ENCODE peak calls at places on chromosomes 11 and 22, in five cellular contexts. L is GM12878, W is H1, K is K562, B is HepG2. D is an unnamed sample.

GRCh38 chr11:5596611-5597201 is at the start of gene TRIM6:
- DNase-seq in L (no peak), W (peak; percentile 65), K (peak; percentile 81), B (no peak), D (no peak)

GRCh38 chr11:78290293-78291176 is 101.8 kb downstream of the USP35 start:
- DNase-seq in L (no peak), W (no peak), K (peak; percentile 60), B (peak; percentile 97), D (no peak)

GRCh38 chr11:70586261-70587094 is 188.1 kb downstream of the CTTN start:
- DNase-seq in L (no peak), W (no peak), K (no peak), B (no peak), D (no peak)

GRCh38 chr11:128021304-128022006 is 565.9 kb downstream of the ETS1 start:
- DNase-seq in L (no peak), W (no peak), K (no peak), B (no peak), D (peak; percentile 52)

GRCh38 chr11:96091476-96091875 is 167.6 kb upstream of the MTMR2 start:
- DNase-seq in L (no peak), W (no peak), K (no peak), B (peak; percentile 18), D (no peak)

GRCh38 chr11:19200410-19201201 is 1.2 kb downstream of the CSRP3 start:
- DNase-seq in L (no peak), W (no peak), K (no peak), B (no peak), D (no peak)

GRCh38 chr11:102414559-102414958 is 38.0 kb downstream of the TMEM123 start:
- DNase-seq in L (no peak), W (no peak), K (no peak), B (no peak), D (no peak)

GRCh38 chr22:23431337-23432072 is 148.6 kb downstream of the IGLL1 start:
- DNase-seq in L (no peak), W (no peak), K (peak; percentile 53), B (peak; percentile 11), D (no peak)

GRCh38 chr11:34052608-34053160 is 1.2 kb downstream of the CAPRIN1 start:
- DNase-seq in L (no peak), W (peak; percentile 47), K (peak; percentile 26), B (no peak), D (peak; percentile 44)

GRCh38 chr11:93773045-93773477 is 11.0 kb upstream of the MED17 start:
- DNase-seq in L (no peak), W (peak; percentile 65), K (no peak), B (peak; percentile 69), D (no peak)

GRCh38 chr11:80587906-80588305 is 1147.1 kb upstream of the TENM4 start:
- DNase-seq in L (no peak), W (no peak), K (no peak), B (no peak), D (no peak)

GRCh38 chr11:13215157-13215556 is 62.4 kb upstream of the BMAL1 start:
- DNase-seq in L (no peak), W (no peak), K (no peak), B (no peak), D (no peak)

GRCh38 chr11:17691550-17691949 is 27.8 kb upstream of the MYOD1 start:
- DNase-seq in L (no peak), W (no peak), K (no peak), B (no peak), D (no peak)

GRCh38 chr11:118051611-118052461 is 25.0 kb upstream of the TMPRSS4 start:
- DNase-seq in L (peak; percentile 23), W (no peak), K (no peak), B (no peak), D (no peak)

GRCh38 chr11:36239636-36240035 is 49.6 kb downstream of the COMMD9 start:
- DNase-seq in L (no peak), W (no peak), K (no peak), B (no peak), D (no peak)

GRCh38 chr11:3000032-3000961 is 8.2 kb upstream of the NAP1L4 start:
- DNase-seq in L (no peak), W (no peak), K (no peak), B (no peak), D (peak; percentile 88)

GRCh38 chr11:59158206-59159068 is 13.5 kb upstream of the DTX4 start:
- DNase-seq in L (no peak), W (peak; percentile 67), K (peak; percentile 74), B (peak; percentile 56), D (peak; percentile 66)

GRCh38 chr11:12725047-12725862 is 51.0 kb downstream of the TEAD1 start:
- DNase-seq in L (no peak), W (peak; percentile 13), K (no peak), B (no peak), D (no peak)

GRCh38 chr11:11403763-11404725 is 51.0 kb upstream of the CSNK2A3 start:
- DNase-seq in L (no peak), W (no peak), K (no peak), B (no peak), D (no peak)

GRCh38 chr11:17148536-17148935 is 59.2 kb downstream of the PIK3C2A start:
- DNase-seq in L (no peak), W (no peak), K (no peak), B (no peak), D (no peak)

GRCh38 chr11:74714904-74715303 is 16.3 kb downstream of the CHRDL2 start:
- DNase-seq in L (no peak), W (no peak), K (no peak), B (no peak), D (no peak)

GRCh38 chr22:18032455-18033101 is 8.2 kb upstream of the MICAL3 start:
- DNase-seq in L (no peak), W (no peak), K (no peak), B (no peak), D (no peak)

GRCh38 chr22:37638351-37639069 is 959 bp upstream of the SH3BP1 start:
- DNase-seq in L (no peak), W (no peak), K (no peak), B (peak; percentile 60), D (no peak)

GRCh38 chr11:64384981-64385952 is 26.3 kb downstream of the RPS6KA4 start:
- DNase-seq in L (no peak), W (no peak), K (no peak), B (no peak), D (no peak)

GRCh38 chr11:108115495-108116140 is 5.7 kb upstream of the ACAT1 start:
- DNase-seq in L (no peak), W (peak; percentile 45), K (no peak), B (no peak), D (no peak)

GRCh38 chr11:70067591-70068341 is 10.4 kb upstream of the ANO1 start:
- DNase-seq in L (no peak), W (peak; percentile 50), K (no peak), B (no peak), D (peak; percentile 30)

GRCh38 chr22:28951969-28952521 is 68.7 kb downstream of the ZNRF3 start:
- DNase-seq in L (no peak), W (no peak), K (no peak), B (peak; percentile 65), D (no peak)

GRCh38 chr11:85086511-85087284 is 540.4 kb downstream of the DLG2 start:
- DNase-seq in L (no peak), W (no peak), K (no peak), B (no peak), D (no peak)

GRCh38 chr11:132977241-132977640 is 555.1 kb downstream of the OPCML start:
- DNase-seq in L (no peak), W (no peak), K (no peak), B (no peak), D (no peak)

GRCh38 chr11:115164774-115165173 is 339.4 kb downstream of the CADM1 start:
- DNase-seq in L (no peak), W (no peak), K (no peak), B (no peak), D (no peak)

GRCh38 chr11:14789879-14790484 is 102.0 kb downstream of the CYP2R1 start:
- DNase-seq in L (no peak), W (no peak), K (no peak), B (no peak), D (no peak)

GRCh38 chr22:19816372-19817119 is 38.1 kb downstream of the GNB1L start:
- DNase-seq in L (no peak), W (peak; percentile 37), K (no peak), B (no peak), D (no peak)

GRCh38 chr11:7690648-7691047 is 15.6 kb downstream of the OVCH2 start:
- DNase-seq in L (no peak), W (no peak), K (no peak), B (no peak), D (no peak)
- TF ChIP-seq CTCF in L (no peak), W (no peak), K (no peak), B (no peak), D (peak; percentile 18)

DNA sequence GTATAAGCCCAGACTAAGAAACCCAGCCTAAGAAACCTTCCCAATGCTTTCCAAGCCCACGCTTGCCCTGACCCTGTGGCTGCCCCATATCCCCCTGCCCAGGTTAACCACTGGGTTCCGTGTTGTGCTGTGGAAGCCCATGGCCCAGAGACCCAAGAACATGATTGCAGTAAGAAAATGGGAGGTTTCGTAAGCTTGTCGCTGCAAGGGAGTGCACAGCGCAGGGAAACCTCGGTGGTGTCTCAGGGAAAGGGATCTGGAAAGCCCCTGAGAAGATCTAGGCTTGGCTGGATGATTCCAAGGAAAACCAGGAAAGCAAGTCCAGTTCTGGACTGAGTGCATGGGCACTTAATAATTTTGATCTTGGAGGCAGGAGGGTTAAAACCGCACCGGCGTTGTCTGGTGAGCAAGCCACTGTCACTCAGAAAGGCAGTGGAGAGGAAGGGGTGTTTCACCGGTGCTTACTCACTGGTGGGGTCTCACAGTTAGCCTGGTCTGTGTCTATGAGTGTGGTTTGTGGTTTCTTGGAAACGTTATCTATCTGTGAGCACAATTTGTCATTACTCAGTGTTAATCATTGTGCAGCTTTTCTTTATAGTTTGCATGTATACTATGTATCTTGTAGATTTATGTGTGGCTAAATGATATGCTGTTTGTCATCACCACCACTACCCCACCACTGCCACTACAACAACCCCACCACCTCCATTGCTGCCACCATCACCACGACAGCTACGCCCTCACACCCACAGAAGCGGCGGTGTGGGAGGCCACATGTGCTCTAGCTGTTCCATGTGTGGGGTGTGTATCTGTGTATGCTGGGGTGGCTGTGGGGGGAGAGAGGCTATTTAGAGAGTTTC is 53.3 kb upstream of the PRDM11 start:
- DNase-seq in L (no peak), W (no peak), K (no peak), B (no peak), D (no peak)
- H3K4me1 ChIP-seq in L (no peaks in the 10 kb centered on the region), W (peaks cover 12% of the 10 kb centered on the region), K (no peaks in the 10 kb centered on the region), B (no peaks in the 10 kb centered on the region), D (peaks cover 5% of the 10 kb centered on the region)

GRCh38 chr11:35141034-35141433 is 2.1 kb downstream of the CD44 start:
- DNase-seq in L (no peak), W (no peak), K (no peak), B (no peak), D (no peak)
- TF ChIP-seq GABPA in L (no peak), W (no peak), K (no peak), B (no peak), D (no peak)

DNA sequence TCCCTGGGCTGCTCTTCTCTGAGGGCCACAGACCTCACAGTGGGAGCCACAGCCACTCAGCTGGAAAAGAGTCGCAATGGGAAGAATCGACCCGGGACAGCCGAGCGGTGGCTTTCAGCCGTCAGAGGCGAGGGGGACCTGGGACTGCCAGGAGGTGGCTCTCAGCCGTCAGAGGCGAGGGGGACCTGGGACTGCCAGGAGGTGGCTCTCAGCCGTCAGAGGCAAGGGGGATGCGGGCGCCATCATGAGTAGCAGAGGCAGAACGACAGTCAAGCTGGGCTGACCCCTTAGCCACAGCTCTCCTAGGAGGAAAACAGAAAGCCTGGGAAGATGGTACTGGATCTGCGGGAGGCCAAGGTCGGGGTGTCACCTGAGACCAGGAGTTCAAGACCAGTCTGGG is 14.9 kb upstream of the MUC2 start:
- DNase-seq in L (no peak), W (no peak), K (no peak), B (no peak), D (no peak)
- TF ChIP-seq CTCF in L (no peak), W (peak; percentile 26), K (peak; percentile 41), B (peak; percentile 42), D (no peak)

GRCh38 chr11:76606102-76606793 is 64.3 kb downstream of the LRRC32 start:
- DNase-seq in L (no peak), W (peak; percentile 37), K (no peak), B (no peak), D (peak; percentile 11)
- H3K4me1 ChIP-seq in L (no peaks in the 10 kb centered on the region), W (peaks cover 15% of the 10 kb centered on the region), K (no peaks in the 10 kb centered on the region), B (no peaks in the 10 kb centered on the region), D (no peaks in the 10 kb centered on the region)

D was measured in SK-N-SH.